ENCODE peak calls at places on chromosomes 2 and 18, in nine cellular contexts. O is K562, W is AG04450, L is IMR-90, F is mucosa of descending colon, B is uterus, Z is coronary artery, D is cardiac muscle cell, G is heart left ventricle. T is an unnamed sample.

GRCh38 chr2:138503087-138503442 is 1.5 kb downstream of the SPOPL start:
- DNase-seq in D (peak), F (no peak), Z (no peak), W (no peak), B (no peak), O (no peak), L (no peak), G (no peak), T (peak)

GRCh38 chr2:241558532-241559488 is at the start of gene BOK:
- DNase-seq in W (no peak), D (peak), O (peak), L (peak), G (peak), B (peak), Z (peak), F (peak), T (no peak)

GRCh38 chr2:88671786-88672427 is 19.6 kb upstream of the RPIA start:
- DNase-seq in G (no peak), O (peak), B (no peak), F (no peak), Z (no peak), D (peak), L (peak), W (no peak), T (peak)

GRCh38 chr2:146532748-146533147 is 1312.1 kb upstream of the ACVR2A start:
- DNase-seq in F (no peak), D (no peak), O (no peak), W (no peak), L (no peak), G (no peak), B (no peak), Z (no peak), T (no peak)

GRCh38 chr2:130251520-130251864 is 53.3 kb upstream of the TUBA3E start:
- DNase-seq in D (peak), G (no peak), L (no peak), O (no peak), Z (no peak), B (no peak), W (no peak), F (peak), T (no peak)

GRCh38 chr2:40173276-40173675 is 278.6 kb downstream of the SLC8A1 start:
- DNase-seq in B (no peak), D (no peak), G (no peak), L (peak), W (no peak), O (no peak), F (no peak), Z (no peak), T (no peak)

GRCh38 chr18:57002627-57003026 is 144.3 kb upstream of the BOD1L2 start:
- DNase-seq in Z (no peak), B (no peak), L (no peak), G (peak), F (no peak), D (no peak), O (no peak), W (no peak), T (no peak)

GRCh38 chr18:22676423-22676822 is 256.7 kb upstream of the RBBP8 start:
- DNase-seq in D (peak), W (no peak), G (no peak), F (no peak), O (no peak), B (no peak), Z (no peak), L (peak), T (no peak)

GRCh38 chr2:152716805-152717241 is 438 bp downstream of the PRPF40A start:
- DNase-seq in D (no peak), F (peak), Z (no peak), B (no peak), G (peak), L (no peak), W (no peak), O (peak), T (peak)

GRCh38 chr2:232304236-232304635 is 74.3 kb upstream of the ALPP start:
- DNase-seq in W (no peak), L (no peak), B (no peak), D (no peak), F (no peak), O (no peak), G (no peak), Z (no peak), T (no peak)

GRCh38 chr2:232299084-232299483 is 79.5 kb upstream of the ALPP start:
- DNase-seq in G (no peak), L (no peak), F (no peak), Z (no peak), W (no peak), B (no peak), D (no peak), O (no peak), T (no peak)

GRCh38 chr2:232299927-232300674 is 78.5 kb upstream of the ALPP start:
- DNase-seq in F (no peak), W (no peak), O (no peak), D (no peak), G (no peak), Z (no peak), L (no peak), B (no peak), T (no peak)

GRCh38 chr2:232296766-232297525 is 81.6 kb upstream of the ALPP start:
- DNase-seq in F (no peak), W (no peak), G (no peak), D (no peak), L (peak), O (no peak), Z (no peak), B (no peak), T (no peak)

GRCh38 chr2:232300894-232301387 is 77.6 kb upstream of the ALPP start:
- DNase-seq in L (peak), B (no peak), Z (no peak), G (no peak), W (no peak), O (no peak), D (no peak), F (no peak), T (no peak)
- TF ChIP-seq CTCF in L (no peak), B (no peak), Z (no peak), G (no peak), W (no peak), O (no peak), D (no peak), F (no peak), T (no peak)

GRCh38 chr18:45008694-45009372 is 328.1 kb downstream of the SETBP1 start:
- DNase-seq in B (no peak), W (no peak), L (no peak), F (no peak), G (no peak), O (no peak), Z (no peak), D (no peak), T (no peak)
- TF ChIP-seq CTCF in B (no peak), W (no peak), L (no peak), F (no peak), G (no peak), O (no peak), Z (no peak), D (no peak), T (no peak)

DNA sequence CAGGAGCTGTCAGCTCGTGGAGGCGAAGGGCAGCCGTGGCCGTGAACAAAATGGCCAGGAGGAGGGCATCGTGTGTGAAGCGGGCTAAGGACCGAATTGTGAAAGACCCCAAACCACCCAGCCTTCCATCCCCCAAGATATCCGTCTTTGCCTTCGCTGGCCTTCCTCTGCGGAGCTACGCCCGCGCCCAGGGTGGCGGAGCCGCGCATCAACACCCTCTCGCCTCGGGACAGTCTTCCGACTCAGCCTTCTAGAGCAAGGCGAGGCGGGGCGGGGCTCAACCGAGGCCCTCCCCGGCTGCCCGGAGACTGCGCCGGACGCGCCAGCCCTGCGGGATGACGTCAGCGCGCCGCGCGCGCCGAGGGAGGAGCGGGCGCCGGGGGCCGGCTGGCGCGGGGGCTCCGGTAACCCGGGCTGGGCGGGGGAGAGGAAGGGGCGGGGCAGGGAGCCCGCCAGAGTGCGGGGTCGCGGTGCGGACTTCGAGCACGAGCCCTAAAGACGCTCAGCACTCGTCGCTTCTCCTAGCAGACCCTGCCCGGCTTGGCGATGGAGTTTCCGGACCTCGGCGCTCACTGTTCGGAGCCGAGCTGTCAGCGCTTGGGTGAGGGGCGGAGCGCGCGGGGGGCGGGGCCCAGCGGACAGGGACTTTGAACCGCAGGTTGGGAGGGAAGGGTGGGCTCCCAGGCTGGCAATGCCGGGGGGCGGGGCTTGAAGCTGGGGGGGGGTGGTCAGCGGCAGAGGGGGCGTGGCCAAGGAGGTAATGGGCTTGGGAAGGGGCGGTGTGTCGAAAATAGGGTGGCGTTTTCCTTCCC is at the start of gene ZFAND2B:
- DNase-seq in D (peak), Z (peak), G (peak), L (peak), B (peak), O (peak), W (peak), F (peak), T (peak)
- TF ChIP-seq CTCF in D (no peak), Z (no peak), G (peak), L (no peak), B (peak), O (no peak), W (no peak), F (no peak), T (no peak)

GRCh38 chr2:100818606-100819364 is 1.2 kb upstream of the NPAS2 start:
- DNase-seq in W (peak), D (peak), G (peak), O (no peak), F (peak), Z (peak), L (peak), B (peak), T (no peak)
- TF ChIP-seq CTCF in W (peak), D (peak), G (peak), O (no peak), F (no peak), Z (no peak), L (peak), B (no peak), T (no peak)

GRCh38 chr2:217875556-217876252 is 127.1 kb downstream of the TNS1 start:
- DNase-seq in O (no peak), D (no peak), G (no peak), W (no peak), L (peak), Z (no peak), B (no peak), F (no peak), T (no peak)

GRCh38 chr2:217870528-217871011 is 132.2 kb downstream of the TNS1 start:
- DNase-seq in W (no peak), F (no peak), D (no peak), L (no peak), B (no peak), Z (no peak), O (no peak), G (no peak), T (no peak)

GRCh38 chr2:217875138-217875537 is 127.7 kb downstream of the TNS1 start:
- DNase-seq in W (no peak), G (no peak), F (no peak), B (no peak), O (no peak), D (peak), L (no peak), Z (no peak), T (no peak)

GRCh38 chr2:217873371-217873770 is 129.4 kb downstream of the TNS1 start:
- DNase-seq in Z (no peak), B (no peak), L (no peak), W (no peak), D (no peak), F (no peak), O (no peak), G (no peak), T (no peak)

DNA sequence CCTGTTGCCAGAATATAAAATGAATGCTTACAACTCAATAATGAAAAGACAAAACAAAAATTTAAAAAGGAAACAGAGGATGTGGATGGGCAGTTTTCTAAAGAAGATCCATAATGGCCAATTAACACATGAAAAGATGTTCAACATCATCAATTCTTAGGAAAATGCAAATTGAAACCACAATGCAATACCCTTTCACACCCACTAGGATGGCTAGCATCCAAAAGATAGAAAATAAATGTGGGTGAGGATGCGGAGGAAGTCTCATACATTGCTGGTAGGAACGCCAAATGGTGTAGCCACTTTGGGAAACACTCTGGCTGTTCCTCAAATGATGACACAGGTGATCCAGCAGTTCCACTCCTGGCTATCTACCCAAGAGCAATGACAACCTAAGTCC is 130.5 kb downstream of the TNS1 start:
- DNase-seq in D (no peak), Z (no peak), B (no peak), W (no peak), G (no peak), O (no peak), F (no peak), L (no peak), T (no peak)
- TF ChIP-seq CTCF in D (peak), Z (no peak), B (no peak), W (peak), G (peak), O (no peak), F (no peak), L (no peak), T (no peak)

GRCh38 chr2:32136097-32136496 is 29.6 kb upstream of the SLC30A6 start:
- DNase-seq in L (peak), B (no peak), O (no peak), G (no peak), W (no peak), D (no peak), F (no peak), Z (no peak), T (no peak)

DNA sequence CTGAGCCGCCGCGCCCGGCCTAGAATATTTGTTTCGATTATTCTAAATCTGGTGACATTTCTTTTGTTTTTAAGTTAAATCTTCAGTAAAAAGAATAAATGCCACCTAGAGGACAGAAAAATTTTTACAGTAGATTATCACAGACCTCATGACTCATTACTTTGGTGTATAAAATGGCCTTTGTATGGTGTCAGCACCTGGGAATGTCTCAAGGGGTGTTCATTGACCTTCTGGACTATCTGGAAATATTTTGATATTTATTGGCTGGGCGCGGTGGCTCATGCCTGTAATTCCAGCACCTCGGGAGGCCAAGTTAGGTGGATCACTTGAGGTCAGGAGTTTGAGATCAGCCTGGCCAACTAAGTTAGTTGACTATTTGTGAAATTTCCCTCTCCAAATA is 30.3 kb upstream of the SLC30A6 start:
- DNase-seq in G (no peak), D (peak), Z (no peak), F (no peak), W (peak), L (peak), B (no peak), O (peak), T (peak)
- TF ChIP-seq CTCF in G (peak), D (peak), Z (no peak), F (no peak), W (peak), L (peak), B (no peak), O (peak), T (no peak)

GRCh38 chr2:201665420-201666158 is 22.3 kb upstream of the TMEM237 start:
- DNase-seq in G (no peak), F (no peak), L (peak), O (no peak), W (no peak), B (no peak), Z (no peak), D (no peak), T (no peak)
- TF ChIP-seq CTCF in G (no peak), F (no peak), L (peak), O (no peak), W (no peak), B (no peak), Z (no peak), D (peak), T (no peak)

T was measured in GM20000.